ENCODE peak calls at places on chromosomes 13 and 19, in ten cellular contexts. O is NCI-H510A treated with DMSO at 0.1 percent for 48 hours; S is brain microvascular endothelial cell; B is sciatic nerve; Q is epithelial cell of esophagus; L is bronchial epithelial cell; T is activated B cell treated with CpG ODN at 0.5 μM for 24 hours; I is RPMI8226; W is breast epithelium; H is effector CD4-positive, alpha-beta T cell. R is an unnamed sample.

GRCh38 chr19:681638-682037 is 5.4 kb downstream of the FSTL3 start:
- DNase-seq in O (no peak), S (no peak), B (no peak), Q (no peak), L (no peak), T (no peak), I (no peak), W (no peak), H (no peak), R (no peak)

GRCh38 chr19:53977429-53977990 is 13.9 kb upstream of the CACNG6 start:
- DNase-seq in O (no peak), S (peak), B (peak), Q (peak), L (peak), T (peak), I (peak), W (no peak), H (peak), R (peak)

GRCh38 chr19:7815325-7815724 is 14.7 kb upstream of the EVI5L start:
- DNase-seq in O (no peak), S (no peak), B (no peak), Q (no peak), L (no peak), T (peak), I (peak), W (no peak), H (no peak), R (no peak)

GRCh38 chr19:1227313-1227626 is 10.5 kb downstream of the CBARP start:
- DNase-seq in O (no peak), S (no peak), B (no peak), Q (no peak), L (no peak), T (no peak), I (no peak), W (no peak), H (no peak), R (no peak)

GRCh38 chr19:54325194-54325621 is 12.2 kb upstream of the LILRA5 start:
- DNase-seq in O (peak), S (peak), B (peak), Q (peak), L (peak), T (no peak), I (peak), W (no peak), H (peak), R (peak)

GRCh38 chr13:93098972-93099371 is 127.6 kb upstream of the GPC6 start:
- DNase-seq in O (no peak), S (no peak), B (no peak), Q (no peak), L (no peak), T (no peak), I (no peak), W (no peak), H (no peak), R (no peak)

GRCh38 chr19:49840321-49840720 is 10.6 kb upstream of the PTOV1 start:
- DNase-seq in O (no peak), S (no peak), B (no peak), Q (no peak), L (no peak), T (no peak), I (no peak), W (no peak), H (no peak), R (no peak)

GRCh38 chr13:60267498-60268202 is 103.9 kb upstream of the DIAPH3 start:
- DNase-seq in O (peak), S (no peak), B (no peak), Q (peak), L (no peak), T (no peak), I (peak), W (no peak), H (no peak), R (no peak)

GRCh38 chr19:45505151-45505995 is 1.9 kb upstream of the VASP start:
- DNase-seq in O (no peak), S (peak), B (no peak), Q (no peak), L (no peak), T (no peak), I (no peak), W (no peak), H (no peak), R (no peak)